ENCODE peak calls at places on chromosomes 13 and 19, in six cellular contexts. W, R, U, M, C and I are unnamed samples.

GRCh38 chr19:13370948-13371347 is 135.3 kb downstream of the CACNA1A start:
- DNase-seq in W (no peak), R (no peak), U (no peak), M (no peak), C (no peak), I (no peak)

GRCh38 chr19:19538077-19538764 is at the start of gene CILP2:
- DNase-seq in W (no peak), R (peak), U (peak), M (no peak), C (peak), I (peak)

GRCh38 chr13:111610077-111610476 is 289.6 kb downstream of the TEX29 start:
- DNase-seq in W (no peak), R (no peak), U (no peak), M (no peak), C (no peak), I (no peak)

GRCh38 chr19:19134687-19135158 is 3.6 kb downstream of the TMEM161A start:
- DNase-seq in W (no peak), R (no peak), U (peak), M (no peak), C (peak), I (peak)

GRCh38 chr19:48348039-48348438 is 15.7 kb downstream of the TMEM143 start:
- DNase-seq in W (peak), R (no peak), U (no peak), M (no peak), C (no peak), I (no peak)

GRCh38 chr13:37510441-37510840 is 88.1 kb downstream of the POSTN start:
- DNase-seq in W (no peak), R (no peak), U (no peak), M (no peak), C (no peak), I (no peak)

GRCh38 chr13:96238241-96238640 is 148.3 kb downstream of the HS6ST3 start:
- DNase-seq in W (no peak), R (no peak), U (no peak), M (no peak), C (no peak), I (no peak)

GRCh38 chr13:43567608-43568007 is 219.2 kb downstream of the ENOX1 start:
- DNase-seq in W (no peak), R (no peak), U (no peak), M (peak), C (no peak), I (no peak)

GRCh38 chr13:49400755-49401659 is 42.9 kb downstream of the CAB39L start:
- DNase-seq in W (no peak), R (no peak), U (no peak), M (peak), C (no peak), I (no peak)

GRCh38 chr13:30898721-30899188 is 7.3 kb upstream of the MEDAG start:
- DNase-seq in W (peak), R (no peak), U (no peak), M (peak), C (no peak), I (no peak)

GRCh38 chr13:60267498-60268202 is 103.9 kb upstream of the DIAPH3 start:
- DNase-seq in W (no peak), R (peak), U (no peak), M (no peak), C (no peak), I (no peak)

GRCh38 chr13:27281420-27281819 is 10.8 kb downstream of the RASL11A start:
- DNase-seq in W (no peak), R (no peak), U (no peak), M (no peak), C (no peak), I (no peak)

GRCh38 chr13:43686557-43686956 is 100.2 kb downstream of the ENOX1 start:
- DNase-seq in W (peak), R (no peak), U (no peak), M (peak), C (no peak), I (no peak)

GRCh38 chr19:48819366-48819816 is 8.6 kb upstream of the BCAT2 start:
- DNase-seq in W (peak), R (no peak), U (no peak), M (peak), C (no peak), I (no peak)

GRCh38 chr13:98761126-98761978 is 8.9 kb upstream of the SLC15A1 start:
- DNase-seq in W (peak), R (no peak), U (no peak), M (peak), C (no peak), I (no peak)

GRCh38 chr13:75151081-75151643 is 330.8 kb downstream of the TBC1D4 start:
- DNase-seq in W (peak), R (no peak), U (no peak), M (peak), C (no peak), I (no peak)

GRCh38 chr19:39705578-39706188 is 1.4 kb downstream of the LGALS14 start:
- DNase-seq in W (no peak), R (no peak), U (no peak), M (no peak), C (no peak), I (no peak)

GRCh38 chr19:30132312-30133075 is 190.5 kb downstream of the URI1 start:
- DNase-seq in W (no peak), R (no peak), U (no peak), M (no peak), C (no peak), I (no peak)

GRCh38 chr13:25608181-25608580 is 236.4 kb downstream of the ATP8A2 start:
- DNase-seq in W (no peak), R (no peak), U (no peak), M (no peak), C (no peak), I (no peak)

GRCh38 chr19:14349426-14349825 is 31.8 kb upstream of the ADGRE5 start:
- DNase-seq in W (no peak), R (no peak), U (no peak), M (no peak), C (no peak), I (peak)

GRCh38 chr19:53977991-53978731 is 13.3 kb upstream of the CACNG6 start:
- DNase-seq in W (peak), R (no peak), U (no peak), M (no peak), C (peak), I (peak)

GRCh38 chr19:50300051-50300450 is 29.1 kb downstream of the KCNC3 start:
- DNase-seq in W (no peak), R (no peak), U (no peak), M (peak), C (no peak), I (no peak)

GRCh38 chr19:8487137-8487851 is 15.1 kb downstream of the PRAM1 start:
- DNase-seq in W (no peak), R (peak), U (peak), M (no peak), C (peak), I (no peak)

GRCh38 chr13:44188257-44188656 is 185.4 kb upstream of the SERP2 start:
- DNase-seq in W (peak), R (no peak), U (no peak), M (peak), C (no peak), I (no peak)

GRCh38 chr13:101579291-101579802 is 126.9 kb downstream of the ITGBL1 start:
- DNase-seq in W (peak), R (no peak), U (no peak), M (peak), C (no peak), I (no peak)

GRCh38 chr13:106818971-106819370 is 251.0 kb upstream of the ARGLU1 start:
- DNase-seq in W (no peak), R (no peak), U (no peak), M (no peak), C (no peak), I (no peak)

GRCh38 chr13:36998624-36999041 is 507 bp downstream of the ALG5 start:
- DNase-seq in W (no peak), R (peak), U (peak), M (no peak), C (peak), I (peak)

GRCh38 chr19:13092608-13093260 is 9.9 kb downstream of the LYL1 start:
- DNase-seq in W (peak), R (no peak), U (no peak), M (peak), C (no peak), I (no peak)

GRCh38 chr19:42401365-42402303 is 11.5 kb upstream of the CNFN start:
- DNase-seq in W (peak), R (peak), U (peak), M (peak), C (peak), I (peak)

GRCh38 chr19:3580156-3580955 is 4.9 kb upstream of the GIPC3 start:
- DNase-seq in W (peak), R (no peak), U (no peak), M (peak), C (no peak), I (no peak)

GRCh38 chr19:13036366-13036976 is 41.2 kb downstream of the NFIX start:
- DNase-seq in W (peak), R (no peak), U (no peak), M (peak), C (no peak), I (peak)

GRCh38 chr19:35048911-35049411 is 7.4 kb downstream of the HPN start:
- DNase-seq in W (no peak), R (no peak), U (no peak), M (no peak), C (no peak), I (no peak)

GRCh38 chr13:76189882-76190519 is 553.9 kb downstream of the LMO7 start:
- DNase-seq in W (no peak), R (no peak), U (no peak), M (no peak), C (no peak), I (no peak)

GRCh38 chr13:113589251-113589960 is 4.9 kb downstream of the TFDP1 start:
- DNase-seq in W (no peak), R (peak), U (no peak), M (no peak), C (no peak), I (no peak)

GRCh38 chr13:48942131-48942530 is 33.6 kb upstream of the FNDC3A start:
- DNase-seq in W (peak), R (no peak), U (no peak), M (peak), C (no peak), I (no peak)